ENCODE peak calls at places on chromosomes 1 and 21, in seven cellular contexts. A, D, U, C, P, B and I are unnamed samples.

GRCh38 chr1:173432331-173432730 is 44.8 kb upstream of the PRDX6 start:
- DNase-seq in B (no peak), C (no peak), P (no peak), A (no peak), U (no peak), D (no peak), I (no peak)

GRCh38 chr1:70764747-70765146 is 282.9 kb downstream of the PTGER3 start:
- DNase-seq in A (no peak), D (no peak), P (no peak), B (no peak), C (no peak), U (no peak), I (no peak)

GRCh38 chr1:107262472-107263286 is 121.8 kb downstream of the NTNG1 start:
- DNase-seq in B (no peak), D (no peak), U (no peak), P (no peak), A (no peak), C (peak), I (no peak)

GRCh38 chr1:37177230-37177864 is 143.0 kb upstream of the GRIK3 start:
- DNase-seq in D (no peak), C (peak), B (peak), U (no peak), A (peak), P (no peak), I (peak)

GRCh38 chr1:227947678-227948492 is at the start of gene WNT9A:
- DNase-seq in C (peak), B (peak), D (peak), A (peak), P (peak), U (no peak), I (no peak)

GRCh38 chr1:27499142-27499541 is 9.2 kb upstream of the WASF2 start:
- DNase-seq in A (no peak), B (no peak), U (no peak), C (no peak), D (no peak), P (no peak), I (no peak)

GRCh38 chr1:177928194-177928593 is 41.7 kb downstream of the SEC16B start:
- DNase-seq in C (peak), B (peak), U (no peak), D (peak), A (no peak), P (peak), I (no peak)

GRCh38 chr1:9013824-9014223 is 12.4 kb downstream of the SLC2A7 start:
- DNase-seq in C (no peak), U (no peak), D (no peak), P (no peak), A (no peak), B (no peak), I (no peak)

GRCh38 chr1:66399888-66400529 is 133.9 kb upstream of the SGIP1 start:
- DNase-seq in P (no peak), D (no peak), U (no peak), B (peak), C (no peak), A (no peak), I (no peak)

GRCh38 chr1:36705629-36706028 is 222.9 kb upstream of the CSF3R start:
- DNase-seq in P (no peak), D (no peak), U (no peak), A (no peak), C (no peak), B (no peak), I (peak)

GRCh38 chr1:45543599-45544417 is 6.8 kb upstream of the AKR1A1 start:
- DNase-seq in C (no peak), B (no peak), A (no peak), P (peak), D (no peak), U (no peak), I (no peak)

GRCh38 chr1:150409504-150410362 is 45.8 kb downstream of the RPRD2 start:
- DNase-seq in D (peak), C (no peak), B (no peak), A (no peak), P (no peak), U (no peak), I (no peak)

GRCh38 chr1:206772228-206773002 is at the start of gene IL10:
- DNase-seq in A (no peak), P (no peak), U (no peak), C (no peak), B (no peak), D (no peak), I (peak)

GRCh38 chr1:247007511-247008405 is at the start of gene ZNF695:
- DNase-seq in U (peak), A (peak), P (peak), D (peak), C (peak), B (peak), I (peak)

GRCh38 chr1:117188268-117189108 is 22.2 kb downstream of the VTCN1 start:
- DNase-seq in C (no peak), D (peak), U (no peak), A (no peak), B (peak), P (no peak), I (no peak)

GRCh38 chr21:26385721-26386120 is 187.4 kb downstream of the CYYR1 start:
- DNase-seq in D (peak), A (no peak), P (peak), U (no peak), B (no peak), C (peak), I (no peak)

GRCh38 chr1:12080773-12081556 is 17.9 kb downstream of the TNFRSF8 start:
- DNase-seq in C (no peak), P (no peak), U (no peak), D (no peak), B (no peak), A (no peak), I (no peak)

GRCh38 chr1:153485880-153486279 is 25.4 kb upstream of the S100A7 start:
- DNase-seq in C (no peak), P (no peak), D (no peak), U (no peak), A (no peak), B (no peak), I (no peak)

GRCh38 chr1:241229216-241229615 is 127.8 kb downstream of the RGS7 start:
- DNase-seq in A (peak), B (no peak), U (no peak), P (no peak), C (no peak), D (no peak), I (no peak)

GRCh38 chr1:66576645-66577044 is 42.7 kb downstream of the SGIP1 start:
- DNase-seq in A (no peak), U (no peak), D (peak), B (peak), P (peak), C (no peak), I (peak)

GRCh38 chr1:109821831-109822745 is 58.4 kb upstream of the EPS8L3 start:
- DNase-seq in U (no peak), A (no peak), P (peak), C (peak), B (peak), D (peak), I (no peak)

GRCh38 chr1:162854245-162854860 is 6.6 kb downstream of the CCDC190 start:
- DNase-seq in P (peak), B (peak), D (peak), C (peak), U (peak), A (peak), I (peak)

GRCh38 chr1:203173156-203173555 is 2.5 kb downstream of the MYBPH start:
- DNase-seq in C (no peak), B (no peak), U (no peak), D (no peak), P (no peak), A (no peak), I (peak)

GRCh38 chr1:68128157-68128556 is 77.7 kb upstream of the DIRAS3 start:
- DNase-seq in P (peak), C (no peak), D (peak), B (peak), A (no peak), U (no peak), I (no peak)

GRCh38 chr1:178361847-178362246 is 134.9 kb downstream of the CLEC20A start:
- DNase-seq in D (no peak), U (no peak), B (no peak), A (no peak), C (peak), P (no peak), I (no peak)

GRCh38 chr1:10634428-10635384 is 160.0 kb downstream of the PEX14 start:
- DNase-seq in A (no peak), B (no peak), U (peak), D (no peak), C (peak), P (no peak), I (no peak)

GRCh38 chr1:79105499-79105898 is 99.0 kb upstream of the ADGRL4 start:
- DNase-seq in D (peak), A (no peak), U (no peak), P (no peak), B (peak), C (no peak), I (no peak)

GRCh38 chr1:62271932-62272728 is 47.1 kb downstream of the KANK4 start:
- DNase-seq in U (no peak), C (no peak), B (no peak), P (peak), A (no peak), D (no peak), I (no peak)

GRCh38 chr21:45460011-45460565 is 55.1 kb downstream of the COL18A1 start:
- DNase-seq in C (no peak), U (no peak), A (no peak), B (no peak), D (no peak), P (peak), I (no peak)

GRCh38 chr21:45461806-45462341 is 56.9 kb downstream of the COL18A1 start:
- DNase-seq in B (no peak), C (no peak), D (no peak), P (no peak), A (no peak), U (no peak), I (no peak)

GRCh38 chr21:45459171-45460010 is 54.4 kb downstream of the COL18A1 start:
- DNase-seq in U (no peak), B (no peak), P (no peak), A (no peak), C (no peak), D (no peak), I (peak)

GRCh38 chr21:45460611-45461368 is 55.8 kb downstream of the COL18A1 start:
- DNase-seq in D (peak), B (peak), U (no peak), A (no peak), P (peak), C (peak), I (no peak)

DNA sequence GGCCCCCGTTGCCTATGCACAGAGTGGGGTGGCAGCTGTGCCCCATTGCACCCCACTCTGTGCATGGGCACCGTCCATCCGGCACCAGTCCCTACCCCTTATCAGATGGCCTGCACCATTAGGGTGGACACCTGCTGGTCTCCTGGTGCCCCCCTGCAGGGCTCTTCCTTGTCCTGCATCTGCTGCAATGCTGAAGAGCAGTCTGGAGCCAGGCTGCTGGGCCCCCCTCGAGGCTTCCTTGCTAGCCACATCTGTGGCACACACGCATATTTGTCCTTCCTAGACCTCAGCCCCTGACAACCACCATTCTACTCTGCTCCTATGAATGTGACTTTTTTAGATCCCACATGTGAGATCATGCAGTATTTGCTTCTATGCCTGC is 56.4 kb downstream of the COL18A1 start:
- DNase-seq in A (no peak), C (no peak), U (no peak), D (no peak), B (no peak), P (peak), I (no peak)
- H3K4me3 ChIP-seq in A (no peak), C (no peak), U (no peak), D (no peak), B (no peak), P (no peak), I (no peak)

GRCh38 chr1:236753554-236753953 is 41.5 kb upstream of the MTR start:
- DNase-seq in C (peak), P (peak), B (peak), A (no peak), U (no peak), D (peak), I (no peak)

GRCh38 chr1:236751385-236751784 is 43.7 kb upstream of the MTR start:
- DNase-seq in U (no peak), D (no peak), C (no peak), A (no peak), P (no peak), B (no peak), I (no peak)

GRCh38 chr1:236751935-236752334 is 43.2 kb upstream of the MTR start:
- DNase-seq in D (no peak), B (no peak), A (no peak), U (no peak), P (no peak), C (no peak), I (no peak)

GRCh38 chr1:236748471-236748870 is 46.6 kb upstream of the MTR start:
- DNase-seq in A (no peak), P (no peak), C (peak), D (no peak), B (no peak), U (no peak), I (no peak)

GRCh38 chr1:236750928-236751327 is 44.2 kb upstream of the MTR start:
- DNase-seq in C (no peak), A (no peak), U (no peak), D (no peak), B (no peak), P (no peak), I (no peak)
- H3K27ac ChIP-seq in C (no peak), A (no peak), U (no peak), D (no peak), B (no peak), P (no peak), I (no peak)

GRCh38 chr1:236389253-236389652 is 4.8 kb upstream of the EDARADD start:
- DNase-seq in C (peak), D (no peak), B (no peak), P (no peak), U (peak), A (no peak), I (no peak)

GRCh38 chr1:236394905-236395779 is 1.1 kb downstream of the EDARADD start:
- DNase-seq in B (no peak), D (peak), C (peak), A (peak), U (peak), P (peak), I (no peak)

GRCh38 chr1:236391008-236391407 is 3.1 kb upstream of the EDARADD start:
- DNase-seq in P (no peak), D (no peak), A (no peak), B (no peak), C (no peak), U (no peak), I (no peak)

GRCh38 chr1:236394016-236394481 is at the start of gene EDARADD:
- DNase-seq in C (peak), P (no peak), A (no peak), D (no peak), B (no peak), U (no peak), I (no peak)

GRCh38 chr1:236392182-236392581 is 1.9 kb upstream of the EDARADD start:
- DNase-seq in B (no peak), A (no peak), P (no peak), D (no peak), C (no peak), U (no peak), I (no peak)
- H3K4me3 ChIP-seq in B (no peak), A (no peak), P (no peak), D (no peak), C (no peak), U (no peak), I (no peak)

GRCh38 chr1:52145137-52145536 is 3.2 kb downstream of the ZFYVE9 start:
- DNase-seq in B (no peak), U (no peak), A (no peak), D (no peak), C (no peak), P (no peak), I (no peak)

GRCh38 chr1:52142220-52143153 is 598 bp downstream of the ZFYVE9 start:
- DNase-seq in A (peak), D (peak), C (peak), B (peak), U (peak), P (peak), I (peak)

GRCh38 chr1:52140633-52141512 is 1.0 kb upstream of the ZFYVE9 start:
- DNase-seq in A (no peak), C (no peak), U (no peak), B (no peak), D (peak), P (peak), I (no peak)

GRCh38 chr1:52141513-52142219 is at the start of gene ZFYVE9:
- DNase-seq in B (peak), D (peak), P (peak), U (peak), A (peak), C (peak), I (peak)

GRCh38 chr1:52139817-52140540 is 1.9 kb upstream of the ZFYVE9 start:
- DNase-seq in U (no peak), D (peak), A (no peak), B (peak), P (peak), C (peak), I (no peak)
- H3K27ac ChIP-seq in U (no peak), D (peak), A (no peak), B (no peak), P (no peak), C (peak), I (peak)

DNA sequence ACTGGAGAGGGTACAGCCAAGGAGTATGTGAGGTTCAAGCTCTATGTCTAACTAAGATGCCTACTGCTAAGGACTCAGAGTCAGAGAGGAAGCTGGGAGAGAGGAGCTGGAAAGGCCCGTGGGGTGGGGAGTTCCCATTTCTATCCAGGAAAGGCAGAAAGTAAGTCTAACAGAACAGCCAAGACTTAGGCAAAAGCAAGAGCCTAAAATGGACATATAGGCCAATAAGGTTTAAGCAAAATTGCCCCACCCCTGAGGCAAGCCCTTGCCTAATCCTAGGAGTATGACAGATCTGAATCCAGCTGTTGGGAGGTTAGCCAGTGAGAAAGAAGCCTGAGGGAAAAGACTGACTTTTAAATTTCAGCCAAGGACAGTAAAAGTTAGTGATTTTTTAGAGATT is 1.6 kb upstream of the KLHDC9 start:
- DNase-seq in D (peak), P (peak), C (peak), A (no peak), U (no peak), B (peak), I (no peak)
- H3K4me3 ChIP-seq in D (no peak), P (no peak), C (no peak), A (no peak), U (no peak), B (no peak), I (no peak)